ENCODE peak calls at places on chromosome 5, in six cellular contexts. R is heart left ventricle; N is CD8-positive, alpha-beta memory T cell; O is endodermal cell; Y is fibroblast of lung; K is tibial artery. A is an unnamed sample. For H3K9me3, the result is how much of the 10 kb centered on the place peaks cover.

GRCh38 chr5:75016896-75017295 is 35.5 kb downstream of the GCNT4 start:
- DNase-seq in R (no peak), N (no peak), O (no peak), K (no peak), Y (no peak), A (no peak)

GRCh38 chr5:139385061-139385889 is 2.2 kb upstream of the SLC23A1 start:
- DNase-seq in N (no peak), K (no peak), O (peak), R (no peak), Y (no peak), A (no peak)

GRCh38 chr5:127612441-127613141 is 36.3 kb upstream of the CTXN3 start:
- DNase-seq in R (no peak), Y (no peak), N (no peak), K (no peak), O (no peak), A (no peak)

GRCh38 chr5:136424835-136425694 is 59.7 kb upstream of the TRPC7 start:
- DNase-seq in R (peak), K (peak), O (peak), Y (peak), N (peak), A (peak)

GRCh38 chr5:121793791-121794190 is 57.9 kb upstream of the FTMT start:
- DNase-seq in K (no peak), R (no peak), N (no peak), O (no peak), Y (no peak), A (no peak)

GRCh38 chr5:90000351-90000750 is 409.2 kb downstream of the CETN3 start:
- DNase-seq in Y (no peak), R (no peak), O (peak), N (no peak), K (no peak), A (no peak)

GRCh38 chr5:1480217-1480616 is 35.0 kb upstream of the SLC6A3 start:
- DNase-seq in K (peak), R (peak), Y (peak), O (peak), N (no peak), A (peak)

GRCh38 chr5:180636016-180636402 is 13.4 kb downstream of the FLT4 start:
- DNase-seq in K (no peak), Y (no peak), R (peak), O (no peak), N (no peak), A (no peak)

GRCh38 chr5:84597904-84598303 is 213.2 kb upstream of the EDIL3 start:
- DNase-seq in N (no peak), O (peak), Y (no peak), R (no peak), K (no peak), A (no peak)

GRCh38 chr5:40652441-40653220 is 27.1 kb upstream of the PTGER4 start:
- DNase-seq in Y (no peak), R (no peak), K (no peak), N (no peak), O (no peak), A (no peak)

GRCh38 chr5:179313849-179314521 is 31.3 kb downstream of the ADAMTS2 start:
- DNase-seq in N (no peak), K (peak), Y (peak), O (no peak), R (peak), A (peak)

GRCh38 chr5:42624912-42625311 is 131.7 kb upstream of the CCDC152 start:
- DNase-seq in K (no peak), O (no peak), R (no peak), N (no peak), Y (no peak), A (no peak)

GRCh38 chr5:148910686-148911361 is 84.4 kb downstream of the ADRB2 start:
- DNase-seq in Y (peak), N (no peak), R (no peak), K (no peak), O (peak), A (peak)

GRCh38 chr5:132253452-132254320 is 3.8 kb upstream of the PDLIM4 start:
- DNase-seq in N (no peak), Y (no peak), K (no peak), O (peak), R (no peak), A (no peak)

GRCh38 chr5:141354900-141355469 is at the start of gene PCDHGA4:
- DNase-seq in R (no peak), N (no peak), K (no peak), O (no peak), Y (peak), A (no peak)

GRCh38 chr5:141355641-141356040 is 820 bp downstream of the PCDHGA4 start:
- DNase-seq in Y (no peak), R (no peak), N (no peak), O (no peak), K (no peak), A (no peak)

GRCh38 chr5:141359790-141360426 is at the start of gene PCDHGB2:
- DNase-seq in N (no peak), R (no peak), O (peak), K (no peak), Y (peak), A (no peak)

GRCh38 chr5:141356133-141356532 is 1.3 kb downstream of the PCDHGA4 start:
- DNase-seq in K (no peak), R (no peak), O (no peak), N (no peak), Y (no peak), A (no peak)

DNA sequence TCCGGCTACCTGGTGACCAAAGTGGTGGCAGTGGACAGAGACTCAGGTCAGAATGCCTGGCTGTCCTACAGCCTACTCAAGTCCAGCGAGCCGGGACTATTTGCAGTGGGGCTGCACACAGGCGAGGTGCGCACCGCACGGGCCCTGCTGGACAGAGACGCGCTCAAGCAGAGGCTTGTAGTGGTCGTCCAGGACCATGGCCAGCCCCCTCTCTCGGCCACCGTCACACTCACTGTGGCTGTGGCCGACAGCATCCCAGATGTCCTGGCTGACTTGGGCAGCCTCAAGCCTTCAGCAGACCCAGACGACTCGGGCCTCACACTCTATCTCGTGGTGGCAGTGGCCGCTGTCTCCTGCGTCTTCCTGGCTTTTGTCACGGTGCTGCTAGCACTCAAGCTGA is 2.1 kb downstream of the PCDHGA4 start:
- DNase-seq in N (no peak), Y (no peak), O (no peak), R (no peak), K (no peak), A (no peak)
- H3K9me3 ChIP-seq in N (under half), Y (under half), O (half or more), R (half or more), K (half or more), A (half or more)

GRCh38 chr5:59123595-59124561 is 541.0 kb downstream of the RAB3C start:
- DNase-seq in O (no peak), R (no peak), Y (no peak), K (no peak), N (no peak), A (no peak)
- H3K9me3 ChIP-seq in O (under half), R (under half), Y (under half), K (under half), N (under half), A (under half)

GRCh38 chr5:166499452-166500240 is 1791.8 kb upstream of the WWC1 start:
- DNase-seq in R (no peak), K (no peak), O (no peak), Y (no peak), N (no peak), A (no peak)
- H3K9me3 ChIP-seq in R (under half), K (under half), O (under half), Y (under half), N (under half), A (under half)

DNA sequence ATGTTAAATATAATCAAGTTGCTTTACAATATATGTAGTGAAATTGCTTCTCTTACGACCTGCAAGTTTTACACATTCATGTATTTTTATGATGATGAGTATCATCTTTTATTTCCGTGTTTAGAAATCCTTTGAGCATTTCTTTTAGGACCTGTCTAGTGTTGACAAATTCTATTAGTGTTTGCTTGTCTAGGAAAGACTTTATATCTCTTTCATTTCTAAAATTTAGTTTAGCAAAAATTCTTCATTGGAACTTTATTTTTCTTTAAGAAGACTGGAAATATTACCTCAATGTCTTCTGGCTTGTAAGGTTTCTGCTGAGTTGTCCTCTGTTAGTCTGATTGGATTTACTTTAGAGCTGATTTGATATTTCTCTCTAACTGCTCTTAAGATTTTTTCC is 920.9 kb upstream of the CTNND2 start:
- DNase-seq in Y (no peak), R (no peak), N (no peak), K (no peak), O (no peak), A (no peak)
- H3K9me3 ChIP-seq in Y (under half), R (under half), N (under half), K (under half), O (under half), A (half or more)

A was measured in left ventricle myocardium inferior.